ENCODE peak calls at places on chromosomes 2 and 18, in ten cellular contexts. R, L, T, O, S, N, Q, U, W and X are unnamed samples.

GRCh38 chr2:29920130-29920577 is 1.2 kb downstream of the ALK start:
- DNase-seq in W (peak), R (no peak), U (peak), N (peak), L (peak), S (no peak), Q (peak), O (peak), T (peak), X (peak)

GRCh38 chr2:67476808-67477790 is 80.0 kb downstream of the ETAA1 start:
- DNase-seq in L (no peak), O (peak), N (no peak), R (peak), U (peak), Q (peak), W (no peak), T (peak), S (no peak), X (peak)

GRCh38 chr2:44635725-44636124 is 274.0 kb downstream of the CAMKMT start:
- DNase-seq in W (no peak), S (no peak), U (no peak), L (no peak), Q (no peak), R (no peak), T (peak), O (no peak), N (no peak), X (no peak)

GRCh38 chr2:202237787-202238233 is 587 bp downstream of the SUMO1 start:
- DNase-seq in T (peak), U (peak), W (no peak), L (no peak), R (peak), N (no peak), S (no peak), O (peak), Q (peak), X (peak)

GRCh38 chr2:203569677-203570316 is 34.7 kb upstream of the RAPH1 start:
- DNase-seq in R (no peak), N (no peak), S (no peak), U (no peak), T (no peak), W (no peak), L (no peak), Q (no peak), O (no peak), X (no peak)

GRCh38 chr2:158191076-158191566 is 89.4 kb downstream of the UPP2 start:
- DNase-seq in T (no peak), O (peak), L (no peak), W (peak), N (no peak), S (no peak), R (no peak), U (peak), Q (no peak), X (peak)

GRCh38 chr2:30679416-30680088 is 127.7 kb downstream of the CAPN13 start:
- DNase-seq in S (no peak), Q (no peak), W (no peak), O (no peak), L (no peak), R (no peak), U (no peak), T (no peak), N (peak), X (no peak)

GRCh38 chr2:182973441-182974352 is 64.6 kb downstream of the NCKAP1 start:
- DNase-seq in O (no peak), W (no peak), L (no peak), T (no peak), Q (no peak), S (no peak), R (no peak), N (no peak), U (peak), X (no peak)

GRCh38 chr18:48740068-48740440 is 201.2 kb downstream of the CTIF start:
- DNase-seq in O (no peak), W (no peak), U (no peak), R (no peak), L (no peak), T (no peak), N (no peak), S (no peak), Q (no peak), X (no peak)

GRCh38 chr18:75362435-75362834 is 65.1 kb downstream of the SMIM21 start:
- DNase-seq in R (no peak), S (no peak), T (no peak), W (no peak), U (no peak), L (no peak), N (no peak), Q (no peak), O (no peak), X (no peak)

GRCh38 chr18:26655010-26655613 is 106.8 kb upstream of the KCTD1 start:
- DNase-seq in O (no peak), U (no peak), Q (no peak), N (no peak), W (no peak), S (no peak), T (no peak), L (no peak), R (no peak), X (no peak)

GRCh38 chr2:79585701-79586428 is 73.0 kb downstream of the CTNNA2 start:
- DNase-seq in U (no peak), T (peak), R (peak), L (peak), O (no peak), S (no peak), Q (peak), W (no peak), N (no peak), X (no peak)

GRCh38 chr2:200159366-200159720 is 147.2 kb upstream of the SPATS2L start:
- DNase-seq in L (no peak), O (no peak), N (no peak), S (no peak), R (no peak), Q (no peak), U (no peak), T (peak), W (no peak), X (no peak)

GRCh38 chr2:155190342-155190741 is 491.8 kb downstream of the KCNJ3 start:
- DNase-seq in O (peak), R (no peak), Q (no peak), N (no peak), W (no peak), T (no peak), S (no peak), L (no peak), U (no peak), X (no peak)

GRCh38 chr2:237227190-237227988 is 141.7 kb downstream of the COPS8 start:
- DNase-seq in W (peak), Q (peak), L (no peak), R (peak), N (no peak), O (no peak), S (no peak), U (no peak), T (peak), X (no peak)

GRCh38 chr18:37913051-37913450 is 347.5 kb upstream of the CELF4 start:
- DNase-seq in L (no peak), U (no peak), T (no peak), O (no peak), N (no peak), W (no peak), Q (no peak), R (no peak), S (no peak), X (no peak)

GRCh38 chr2:218799990-218800389 is 18.0 kb downstream of the CYP27A1 start:
- DNase-seq in U (no peak), S (no peak), T (no peak), R (no peak), N (no peak), W (no peak), L (peak), O (no peak), Q (no peak), X (no peak)

GRCh38 chr18:37182340-37183135 is 353.6 kb downstream of the KIAA1328 start:
- DNase-seq in L (no peak), S (no peak), O (no peak), T (no peak), U (no peak), R (no peak), Q (no peak), N (no peak), W (no peak), X (no peak)

GRCh38 chr18:50034029-50034428 is 160.9 kb downstream of the MYO5B start:
- DNase-seq in Q (no peak), O (no peak), R (no peak), N (no peak), S (no peak), W (no peak), U (no peak), L (no peak), T (peak), X (no peak)

GRCh38 chr2:226273440-226273839 is 526.2 kb downstream of the IRS1 start:
- DNase-seq in R (no peak), U (no peak), Q (peak), L (no peak), S (no peak), N (no peak), W (no peak), T (peak), O (no peak), X (no peak)

GRCh38 chr2:143345887-143346612 is 216.8 kb downstream of the ARHGAP15 start:
- DNase-seq in W (no peak), T (peak), Q (no peak), S (no peak), U (no peak), R (no peak), O (no peak), N (no peak), L (no peak), X (no peak)

GRCh38 chr2:105617631-105618350 is 126.9 kb upstream of the NCK2 start:
- DNase-seq in R (no peak), T (peak), S (no peak), L (no peak), Q (no peak), U (no peak), N (no peak), W (no peak), O (no peak), X (no peak)

GRCh38 chr2:15506231-15506819 is 54.8 kb downstream of the NBAS start:
- DNase-seq in U (no peak), S (no peak), L (no peak), T (peak), N (no peak), Q (no peak), R (no peak), O (no peak), W (no peak), X (no peak)

GRCh38 chr2:240972636-240973521 is 25.5 kb upstream of the SNED1 start:
- DNase-seq in W (no peak), Q (no peak), N (peak), R (peak), L (no peak), O (no peak), S (no peak), T (peak), U (no peak), X (no peak)

GRCh38 chr2:63488118-63488713 is 100.1 kb downstream of the WDPCP start:
- DNase-seq in U (peak), N (peak), O (peak), T (peak), W (no peak), S (no peak), R (peak), Q (peak), L (peak), X (peak)

GRCh38 chr18:21803495-21803894 is 62.9 kb downstream of the MIB1 start:
- DNase-seq in W (no peak), L (no peak), O (no peak), Q (no peak), S (no peak), T (no peak), R (no peak), N (no peak), U (no peak), X (no peak)

GRCh38 chr2:178072000-178072382 is 586 bp downstream of the PDE11A start:
- DNase-seq in N (no peak), U (no peak), Q (no peak), T (no peak), W (no peak), O (no peak), S (no peak), R (no peak), L (no peak), X (no peak)

GRCh38 chr2:144374163-144374661 is 145.7 kb downstream of the ZEB2 start:
- DNase-seq in Q (no peak), R (no peak), L (no peak), N (no peak), U (peak), S (no peak), T (peak), W (no peak), O (peak), X (peak)

GRCh38 chr2:113370478-113371091 is 66.9 kb upstream of the ZNG1B start:
- DNase-seq in U (peak), W (peak), L (peak), T (peak), Q (peak), N (no peak), R (peak), O (peak), S (no peak), X (peak)